ENCODE peak calls at places on chromosome 7, in eight cellular contexts. F is IMR-90, G is GM12891, Y is body of pancreas, A is suprapubic skin, V is HCT116, B is GM12892, E is breast epithelium. K is an unnamed sample.

GRCh38 chr7:135602304-135602703 is 44.6 kb downstream of the NUP205 start:
- DNase-seq in F (peak), G (no peak), Y (no peak), A (no peak), V (no peak), B (no peak), E (no peak), K (no peak)

GRCh38 chr7:12210179-12211053 is 678 bp upstream of the TMEM106B start:
- DNase-seq in F (peak), G (peak), Y (peak), A (peak), V (no peak), B (no peak), E (peak), K (peak)

GRCh38 chr7:142739927-142740492 is 9.3 kb upstream of the PRSS1 start:
- DNase-seq in F (no peak), G (no peak), Y (no peak), A (no peak), V (peak), B (no peak), E (no peak), K (peak)

GRCh38 chr7:78852951-78853350 is 600.5 kb downstream of the MAGI2 start:
- DNase-seq in F (peak), G (no peak), Y (no peak), A (no peak), V (no peak), B (no peak), E (no peak), K (no peak)

GRCh38 chr7:158663428-158663741 is 41.2 kb downstream of the NCAPG2 start:
- DNase-seq in F (no peak), G (no peak), Y (no peak), A (no peak), V (no peak), B (no peak), E (no peak), K (no peak)

GRCh38 chr7:125357681-125358440 is 428.2 kb upstream of the POT1 start:
- DNase-seq in F (no peak), G (no peak), Y (no peak), A (no peak), V (no peak), B (no peak), E (no peak), K (no peak)

GRCh38 chr7:95843286-95843685 is 70.9 kb downstream of the DYNC1I1 start:
- DNase-seq in F (no peak), G (no peak), Y (no peak), A (no peak), V (no peak), B (no peak), E (no peak), K (no peak)

GRCh38 chr7:133139350-133139749 is 57.5 kb upstream of the CHCHD3 start:
- DNase-seq in F (peak), G (no peak), Y (peak), A (no peak), V (peak), B (no peak), E (no peak), K (peak)

GRCh38 chr7:106952658-106953231 is 87.7 kb downstream of the PIK3CG start:
- DNase-seq in F (no peak), G (no peak), Y (peak), A (no peak), V (no peak), B (no peak), E (no peak), K (peak)

GRCh38 chr7:155222578-155222977 is 75.1 kb upstream of the INSIG1 start:
- DNase-seq in F (no peak), G (no peak), Y (no peak), A (no peak), V (no peak), B (no peak), E (no peak), K (no peak)

GRCh38 chr7:82562716-82563404 is 119.3 kb upstream of the CACNA2D1 start:
- DNase-seq in F (peak), G (no peak), Y (no peak), A (no peak), V (no peak), B (no peak), E (no peak), K (no peak)

GRCh38 chr7:4119848-4120247 is 562.2 kb upstream of the FOXK1 start:
- DNase-seq in F (no peak), G (no peak), Y (no peak), A (no peak), V (no peak), B (no peak), E (no peak), K (no peak)

GRCh38 chr7:75880242-75880641 is 1.4 kb downstream of the RHBDD2 start:
- DNase-seq in F (no peak), G (no peak), Y (no peak), A (no peak), V (no peak), B (no peak), E (no peak), K (no peak)

GRCh38 chr7:143002106-143002505 is 24.8 kb downstream of the OR9A2 start:
- DNase-seq in F (no peak), G (no peak), Y (no peak), A (no peak), V (peak), B (no peak), E (no peak), K (peak)

GRCh38 chr7:96303686-96304443 is 18.0 kb downstream of the SLC25A13 start:
- DNase-seq in F (peak), G (no peak), Y (no peak), A (no peak), V (no peak), B (no peak), E (no peak), K (no peak)

GRCh38 chr7:100545636-100546128 is 6.7 kb downstream of the AGFG2 start:
- DNase-seq in F (peak), G (no peak), Y (peak), A (no peak), V (peak), B (no peak), E (peak), K (no peak)

GRCh38 chr7:137508437-137509175 is 165.1 kb upstream of the PTN start:
- DNase-seq in F (peak), G (no peak), Y (no peak), A (no peak), V (no peak), B (no peak), E (no peak), K (no peak)

GRCh38 chr7:157907998-157908782 is 571.4 kb downstream of the DNAJB6 start:
- DNase-seq in F (no peak), G (no peak), Y (no peak), A (no peak), V (no peak), B (no peak), E (no peak), K (no peak)

GRCh38 chr7:5634107-5634950 is 147.1 kb downstream of the RNF216 start:
- DNase-seq in F (peak), G (no peak), Y (peak), A (peak), V (no peak), B (no peak), E (peak), K (no peak)

GRCh38 chr7:158782638-158783490 is 46.4 kb downstream of the ESYT2 start:
- DNase-seq in F (peak), G (no peak), Y (peak), A (peak), V (no peak), B (no peak), E (no peak), K (peak)

GRCh38 chr7:70303309-70303708 is 705.0 kb downstream of the AUTS2 start:
- DNase-seq in F (no peak), G (no peak), Y (no peak), A (no peak), V (no peak), B (no peak), E (no peak), K (no peak)

GRCh38 chr7:79590571-79591274 is 137.3 kb upstream of the MAGI2 start:
- DNase-seq in F (no peak), G (no peak), Y (no peak), A (no peak), V (no peak), B (no peak), E (no peak), K (no peak)

GRCh38 chr7:64945776-64946175 is 42.7 kb downstream of the ZNF273 start:
- DNase-seq in F (no peak), G (no peak), Y (no peak), A (no peak), V (no peak), B (no peak), E (no peak), K (no peak)

GRCh38 chr7:122913608-122914007 is 27.3 kb upstream of the CADPS2 start:
- DNase-seq in F (no peak), G (no peak), Y (no peak), A (no peak), V (no peak), B (no peak), E (no peak), K (no peak)

GRCh38 chr7:28083159-28083997 is 97.2 kb downstream of the JAZF1 start:
- DNase-seq in F (peak), G (no peak), Y (peak), A (no peak), V (no peak), B (no peak), E (no peak), K (no peak)

GRCh38 chr7:110762514-110762913 is 328.4 kb upstream of the LRRN3 start:
- DNase-seq in F (peak), G (no peak), Y (no peak), A (no peak), V (no peak), B (no peak), E (no peak), K (no peak)

GRCh38 chr7:71795373-71795772 is 616.8 kb downstream of the CALN1 start:
- DNase-seq in F (no peak), G (no peak), Y (no peak), A (no peak), V (no peak), B (no peak), E (no peak), K (no peak)

GRCh38 chr7:17029150-17029549 is 147.4 kb upstream of the AGR3 start:
- DNase-seq in F (no peak), G (no peak), Y (no peak), A (no peak), V (no peak), B (no peak), E (no peak), K (no peak)

GRCh38 chr7:106693659-106694353 is 32.8 kb upstream of the CCDC71L start:
- DNase-seq in F (peak), G (no peak), Y (no peak), A (no peak), V (no peak), B (no peak), E (no peak), K (no peak)

GRCh38 chr7:34073676-34074075 is 168.3 kb downstream of the BMPER start:
- DNase-seq in F (no peak), G (no peak), Y (no peak), A (no peak), V (no peak), B (no peak), E (no peak), K (no peak)

GRCh38 chr7:126700807-126701604 is 551.7 kb downstream of the GRM8 start:
- DNase-seq in F (peak), G (no peak), Y (peak), A (no peak), V (peak), B (peak), E (no peak), K (peak)

GRCh38 chr7:74420006-74420405 is 33.7 kb upstream of the GTF2IRD1 start:
- DNase-seq in F (no peak), G (no peak), Y (no peak), A (no peak), V (no peak), B (no peak), E (no peak), K (no peak)

GRCh38 chr7:120554960-120555571 is 282.1 kb downstream of the KCND2 start:
- DNase-seq in F (peak), G (no peak), Y (peak), A (no peak), V (peak), B (no peak), E (no peak), K (peak)

GRCh38 chr7:134685250-134685649 is 38.6 kb downstream of the BPGM start:
- DNase-seq in F (peak), G (no peak), Y (no peak), A (no peak), V (no peak), B (no peak), E (no peak), K (no peak)

GRCh38 chr7:158649279-158649678 is 55.3 kb downstream of the NCAPG2 start:
- DNase-seq in F (peak), G (no peak), Y (peak), A (no peak), V (no peak), B (no peak), E (no peak), K (peak)

GRCh38 chr7:10122573-10123100 is 851.0 kb upstream of the PHF14 start:
- DNase-seq in F (no peak), G (no peak), Y (peak), A (no peak), V (no peak), B (no peak), E (no peak), K (no peak)

GRCh38 chr7:95434501-95435421 is at the start of gene PON2:
- DNase-seq in F (peak), G (peak), Y (peak), A (peak), V (peak), B (peak), E (peak), K (peak)

GRCh38 chr7:23055582-23056178 is 41.8 kb upstream of the HYCC1 start:
- DNase-seq in F (peak), G (peak), Y (peak), A (no peak), V (peak), B (peak), E (no peak), K (peak)

GRCh38 chr7:19051767-19052375 is 65.6 kb downstream of the TWIST1 start:
- DNase-seq in F (peak), G (peak), Y (peak), A (no peak), V (peak), B (peak), E (no peak), K (peak)

GRCh38 chr7:126856691-126857291 is 395.9 kb downstream of the GRM8 start:
- DNase-seq in F (no peak), G (no peak), Y (no peak), A (no peak), V (peak), B (no peak), E (no peak), K (peak)

DNA sequence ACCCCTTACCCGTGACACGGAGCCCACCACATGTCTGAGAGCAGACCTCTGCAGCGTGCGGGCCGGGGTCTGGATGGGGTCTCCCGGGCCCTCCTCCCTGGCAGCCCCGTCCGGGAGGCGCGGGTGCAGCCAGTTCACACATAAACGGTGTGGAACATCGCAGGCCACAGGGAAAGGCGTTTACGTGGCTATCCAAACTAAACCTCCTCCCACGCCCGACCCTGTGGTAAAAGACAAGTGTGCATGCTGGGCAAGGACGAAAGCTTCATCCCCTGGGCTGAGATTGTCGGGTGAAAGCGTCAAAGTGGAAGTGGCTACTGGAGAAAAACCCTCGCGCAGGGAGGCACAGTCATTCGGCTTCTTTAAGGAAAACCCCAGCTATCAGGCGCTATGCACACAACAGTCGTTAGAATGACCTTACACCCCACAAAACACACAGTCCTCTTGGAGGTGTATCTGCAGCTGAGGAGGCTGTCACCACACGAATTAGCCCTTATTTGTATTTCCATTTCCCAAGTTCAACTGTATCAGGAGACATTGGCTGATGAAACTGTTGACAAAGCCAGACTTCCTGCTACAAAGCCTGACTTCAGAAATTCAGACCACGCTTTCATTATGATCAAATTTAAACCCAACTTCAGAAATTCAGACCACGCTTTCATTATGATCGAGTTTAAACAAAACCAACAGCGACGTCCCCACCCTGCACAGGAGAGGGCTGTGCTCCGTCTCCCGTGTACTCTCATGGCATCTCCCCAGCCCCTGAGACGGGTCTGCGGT is 15.3 kb downstream of the GPER1 start:
- DNase-seq in F (no peak), G (no peak), Y (no peak), A (no peak), V (no peak), B (peak), E (no peak), K (no peak)
- TF ChIP-seq POLR2A in F (no peak), G (no peak), Y (no peak), A (no peak), V (no peak), B (peak), E (no peak), K (no peak)

GRCh38 chr7:139230774-139231512 is at the start of gene UBN2:
- DNase-seq in F (peak), G (peak), Y (peak), A (peak), V (peak), B (peak), E (peak), K (peak)
- TF ChIP-seq POLR2A in F (peak), G (no peak), Y (peak), A (no peak), V (peak), B (peak), E (peak), K (peak)

GRCh38 chr7:150787321-150788281 is 12.6 kb downstream of the TMEM176B start:
- DNase-seq in F (no peak), G (no peak), Y (peak), A (no peak), V (no peak), B (no peak), E (no peak), K (peak)
- TF ChIP-seq POLR2A in F (no peak), G (no peak), Y (no peak), A (no peak), V (no peak), B (no peak), E (no peak), K (no peak)

GRCh38 chr7:151876899-151877777 is at the start of gene PRKAG2:
- DNase-seq in F (no peak), G (peak), Y (peak), A (peak), V (no peak), B (peak), E (no peak), K (peak)
- TF ChIP-seq POLR2A in F (no peak), G (no peak), Y (peak), A (peak), V (no peak), B (no peak), E (no peak), K (no peak)